ENCODE peak calls at places on chromosome 19, in seven cellular contexts. C is breast epithelium, N is gastrocnemius medialis, W is astrocyte of the spinal cord, S is Panc1, B is kidney epithelial cell, Z is foreskin fibroblast. J is an unnamed sample.

GRCh38 chr19:24140591-24140990 is 53.6 kb downstream of the ZNF254 start:
- DNase-seq in C (no peak), N (no peak), W (no peak), S (no peak), B (no peak), Z (no peak), J (no peak)

GRCh38 chr19:48190288-48191284 is 20.1 kb downstream of the ZSWIM9 start:
- DNase-seq in C (no peak), N (no peak), W (peak), S (no peak), B (peak), Z (peak), J (no peak)

GRCh38 chr19:46783670-46784069 is 4.7 kb downstream of the SLC1A5 start:
- DNase-seq in C (no peak), N (no peak), W (no peak), S (no peak), B (no peak), Z (no peak), J (no peak)

GRCh38 chr19:6223461-6224307 is 56.1 kb downstream of the MLLT1 start:
- DNase-seq in C (no peak), N (no peak), W (no peak), S (no peak), B (no peak), Z (no peak), J (peak)

GRCh38 chr19:48511800-48512503 is at the start of gene LMTK3:
- DNase-seq in C (no peak), N (no peak), W (no peak), S (no peak), B (no peak), Z (peak), J (no peak)

GRCh38 chr19:1098177-1099051 is 3.2 kb upstream of the POLR2E start:
- DNase-seq in C (no peak), N (no peak), W (no peak), S (no peak), B (no peak), Z (peak), J (no peak)

GRCh38 chr19:29172302-29172701 is 40.6 kb downstream of the UQCRFS1 start:
- DNase-seq in C (no peak), N (no peak), W (no peak), S (no peak), B (no peak), Z (no peak), J (no peak)

GRCh38 chr19:54448037-54448773 is 794 bp upstream of the LENG8 start:
- DNase-seq in C (no peak), N (peak), W (peak), S (no peak), B (no peak), Z (peak), J (peak)

GRCh38 chr19:13044160-13044853 is 49.0 kb downstream of the NFIX start:
- DNase-seq in C (no peak), N (no peak), W (peak), S (no peak), B (no peak), Z (peak), J (no peak)

GRCh38 chr19:2275588-2276428 is 6.2 kb downstream of the PEAK3 start:
- DNase-seq in C (no peak), N (no peak), W (no peak), S (no peak), B (no peak), Z (peak), J (no peak)

GRCh38 chr19:1389033-1389940 is 5.6 kb downstream of the NDUFS7 start:
- DNase-seq in C (no peak), N (no peak), W (no peak), S (no peak), B (no peak), Z (no peak), J (no peak)

GRCh38 chr19:18488403-18488723 is 33.5 kb downstream of the ELL start:
- DNase-seq in C (no peak), N (no peak), W (no peak), S (no peak), B (no peak), Z (peak), J (no peak)

GRCh38 chr19:13621413-13621812 is 115.1 kb upstream of the CACNA1A start:
- DNase-seq in C (peak), N (no peak), W (peak), S (peak), B (peak), Z (peak), J (no peak)

GRCh38 chr19:6161271-6161850 is 25.9 kb downstream of the ACSBG2 start:
- DNase-seq in C (no peak), N (no peak), W (no peak), S (no peak), B (no peak), Z (no peak), J (peak)

GRCh38 chr19:10899171-10899653 is 27.9 kb downstream of the CARM1 start:
- DNase-seq in C (peak), N (peak), W (no peak), S (no peak), B (no peak), Z (no peak), J (no peak)

GRCh38 chr19:1720237-1720636 is 33.1 kb upstream of the ONECUT3 start:
- DNase-seq in C (no peak), N (no peak), W (no peak), S (no peak), B (no peak), Z (no peak), J (no peak)

GRCh38 chr19:28553005-28553404 is 659.9 kb downstream of the UQCRFS1 start:
- DNase-seq in C (no peak), N (no peak), W (no peak), S (no peak), B (no peak), Z (no peak), J (no peak)

GRCh38 chr19:53812335-53812734 is 11.8 kb downstream of the NLRP12 start:
- DNase-seq in C (no peak), N (no peak), W (no peak), S (no peak), B (no peak), Z (no peak), J (no peak)

GRCh38 chr19:44925114-44925891 is 10.9 kb downstream of the APOC1 start:
- DNase-seq in C (no peak), N (peak), W (peak), S (no peak), B (no peak), Z (peak), J (peak)

GRCh38 chr19:8880864-8881488 is 48.8 kb downstream of the MBD3L1 start:
- DNase-seq in C (no peak), N (no peak), W (no peak), S (no peak), B (no peak), Z (no peak), J (no peak)

GRCh38 chr19:14497347-14497921 is 1.5 kb upstream of the GIPC1 start:
- DNase-seq in C (no peak), N (no peak), W (no peak), S (no peak), B (no peak), Z (peak), J (no peak)

GRCh38 chr19:45424191-45425058 is 708 bp upstream of the ERCC1 start:
- DNase-seq in C (no peak), N (peak), W (peak), S (no peak), B (peak), Z (peak), J (peak)

GRCh38 chr19:1143828-1144399 is 30.2 kb downstream of the SBNO2 start:
- DNase-seq in C (no peak), N (no peak), W (no peak), S (no peak), B (no peak), Z (no peak), J (no peak)

GRCh38 chr19:571127-571974 is 1.0 kb upstream of the BSG start:
- DNase-seq in C (peak), N (no peak), W (no peak), S (no peak), B (no peak), Z (peak), J (no peak)

GRCh38 chr19:45273532-45273877 is 22.4 kb downstream of the MARK4 start:
- DNase-seq in C (no peak), N (no peak), W (no peak), S (no peak), B (no peak), Z (no peak), J (no peak)

GRCh38 chr19:1000591-1001537 is 645 bp downstream of the GRIN3B start:
- DNase-seq in C (no peak), N (no peak), W (no peak), S (no peak), B (no peak), Z (no peak), J (no peak)

GRCh38 chr19:49580264-49581006 is at the start of gene NOSIP:
- DNase-seq in C (peak), N (peak), W (peak), S (peak), B (peak), Z (peak), J (peak)

GRCh38 chr19:55112781-55113569 is 4.5 kb downstream of the PPP1R12C start:
- DNase-seq in C (no peak), N (no peak), W (no peak), S (no peak), B (no peak), Z (no peak), J (no peak)

GRCh38 chr19:32287086-32287485 is 58.3 kb upstream of the ZNF507 start:
- DNase-seq in C (no peak), N (no peak), W (no peak), S (no peak), B (no peak), Z (no peak), J (no peak)

GRCh38 chr19:55472463-55472862 is 4.0 kb upstream of the ZNF628 start:
- DNase-seq in C (no peak), N (no peak), W (peak), S (no peak), B (peak), Z (peak), J (no peak)

GRCh38 chr19:16509141-16510061 is 13.2 kb downstream of the C19orf44 start:
- DNase-seq in C (no peak), N (no peak), W (peak), S (no peak), B (no peak), Z (peak), J (no peak)

GRCh38 chr19:18590273-18591272 is 2.0 kb downstream of the REX1BD start:
- DNase-seq in C (no peak), N (peak), W (peak), S (peak), B (peak), Z (peak), J (peak)

DNA sequence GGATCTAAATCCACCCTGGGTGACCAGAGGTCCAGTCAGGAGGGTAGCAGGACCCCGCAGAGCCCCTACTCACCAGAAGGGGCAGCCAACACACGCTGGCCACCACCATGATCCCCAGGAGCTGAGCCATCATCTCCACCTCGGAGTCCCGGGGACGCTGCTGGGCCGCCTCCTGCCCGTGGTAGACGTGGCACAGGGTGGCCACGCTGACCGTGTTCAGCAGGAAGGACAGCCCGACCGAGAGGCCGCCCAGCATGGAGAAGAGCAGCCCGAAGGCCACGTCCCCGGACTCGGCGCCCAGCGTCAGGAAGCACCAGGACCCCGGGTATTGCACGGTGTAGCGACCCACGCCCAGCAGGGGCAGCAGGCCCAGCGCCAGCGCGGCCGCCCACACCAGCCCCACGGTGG is 6.9 kb downstream of the TBXA2R start:
- DNase-seq in C (no peak), N (no peak), W (no peak), S (no peak), B (no peak), Z (no peak), J (no peak)
- TF ChIP-seq CTCF in C (no peak), N (no peak), W (peak), S (no peak), B (no peak), Z (no peak), J (no peak)

GRCh38 chr19:57406516-57407123 is 4.3 kb upstream of the ZNF17 start:
- DNase-seq in C (peak), N (no peak), W (peak), S (peak), B (no peak), Z (peak), J (peak)
- TF ChIP-seq CTCF in C (peak), N (peak), W (peak), S (peak), B (peak), Z (peak), J (peak)

GRCh38 chr19:42601811-42602443 is 7.2 kb upstream of the CEACAM8 start:
- DNase-seq in C (no peak), N (no peak), W (no peak), S (no peak), B (no peak), Z (peak), J (no peak)

DNA sequence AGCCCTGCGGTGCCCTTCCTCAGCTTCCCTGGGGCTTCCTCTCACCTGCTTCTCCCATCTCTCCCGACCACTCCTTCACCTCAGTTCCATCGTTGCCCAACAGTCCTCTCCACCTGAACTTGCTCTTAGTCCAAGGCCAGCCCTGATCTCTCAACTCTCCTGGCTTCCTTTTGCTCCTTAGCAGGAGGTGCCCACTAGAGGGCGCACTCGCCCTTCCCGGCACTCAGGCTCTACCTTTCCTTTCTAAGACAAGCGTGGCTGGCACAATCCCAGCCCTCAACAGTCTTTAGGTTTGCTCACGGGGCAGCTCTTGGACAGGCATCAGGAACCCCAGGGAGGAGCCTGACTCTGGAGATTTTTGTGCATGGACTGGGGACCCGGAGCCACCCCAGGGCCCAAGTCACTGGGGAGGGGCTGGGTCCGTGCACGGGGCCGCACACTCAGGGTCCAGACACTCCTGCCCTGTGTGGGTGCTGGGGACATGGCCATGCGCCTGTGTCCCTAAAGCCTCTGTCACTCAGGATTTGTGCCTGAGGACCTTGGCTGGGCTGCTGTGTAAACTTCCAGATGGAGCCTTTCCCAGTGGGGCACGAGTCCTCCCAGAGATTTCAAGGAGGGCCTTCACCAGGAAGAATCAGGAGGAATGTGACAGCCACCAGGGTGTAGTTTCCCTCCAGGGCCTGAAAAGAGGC is 12.1 kb upstream of the CEACAM8 start:
- DNase-seq in C (peak), N (no peak), W (peak), S (peak), B (no peak), Z (peak), J (no peak)
- TF ChIP-seq CTCF in C (peak), N (no peak), W (peak), S (peak), B (peak), Z (peak), J (peak)

GRCh38 chr19:5024282-5024681 is 55.4 kb downstream of the KDM4B start:
- DNase-seq in C (no peak), N (peak), W (no peak), S (no peak), B (no peak), Z (no peak), J (no peak)

GRCh38 chr19:5028229-5028886 is 59.4 kb downstream of the KDM4B start:
- DNase-seq in C (no peak), N (no peak), W (no peak), S (no peak), B (no peak), Z (no peak), J (no peak)

GRCh38 chr19:5030136-5030820 is 61.4 kb downstream of the KDM4B start:
- DNase-seq in C (no peak), N (no peak), W (no peak), S (no peak), B (no peak), Z (no peak), J (no peak)

GRCh38 chr19:5025027-5025426 is 56.1 kb downstream of the KDM4B start:
- DNase-seq in C (no peak), N (no peak), W (no peak), S (no peak), B (no peak), Z (no peak), J (no peak)

DNA sequence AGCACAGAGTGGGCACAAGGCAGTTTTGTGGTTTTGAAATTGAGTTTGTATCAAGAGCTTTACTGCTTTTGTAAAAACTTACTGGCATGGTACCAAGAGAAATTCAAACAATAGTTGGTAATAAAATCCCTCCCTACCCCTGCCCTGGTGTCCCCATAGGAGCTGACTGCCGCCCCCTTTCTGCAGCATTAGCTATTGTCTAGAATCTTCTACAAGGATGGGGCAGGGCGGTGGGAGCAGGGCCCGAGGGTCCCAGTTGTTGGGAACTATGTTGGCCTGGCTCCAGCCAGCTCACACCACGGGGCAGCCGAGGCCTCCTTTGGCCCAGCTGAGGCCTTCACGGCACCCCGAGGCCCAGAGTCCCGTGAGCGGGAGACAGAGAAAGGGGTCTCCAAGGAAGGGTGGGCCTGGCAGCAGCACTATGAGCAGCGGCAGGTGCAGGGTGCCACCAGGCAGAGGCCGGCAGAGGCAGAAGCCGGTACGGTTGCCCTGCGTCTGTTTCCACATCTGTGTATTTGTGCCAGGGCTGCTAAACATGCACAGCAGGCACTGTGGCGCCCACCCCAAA is 57.9 kb downstream of the KDM4B start:
- DNase-seq in C (no peak), N (no peak), W (no peak), S (no peak), B (no peak), Z (peak), J (no peak)
- TF ChIP-seq CTCF in C (no peak), N (no peak), W (peak), S (no peak), B (peak), Z (no peak), J (no peak)

GRCh38 chr19:41988947-41989346 is 5.1 kb downstream of the ATP1A3 start:
- DNase-seq in C (no peak), N (no peak), W (no peak), S (no peak), B (no peak), Z (no peak), J (no peak)

GRCh38 chr19:41990615-41991014 is 3.4 kb downstream of the ATP1A3 start:
- DNase-seq in C (no peak), N (no peak), W (no peak), S (no peak), B (no peak), Z (no peak), J (no peak)

GRCh38 chr19:41984961-41985360 is 9.1 kb downstream of the ATP1A3 start:
- DNase-seq in C (no peak), N (no peak), W (no peak), S (no peak), B (no peak), Z (no peak), J (no peak)

GRCh38 chr19:41990028-41990427 is 4.0 kb downstream of the ATP1A3 start:
- DNase-seq in C (no peak), N (no peak), W (no peak), S (no peak), B (no peak), Z (no peak), J (no peak)

DNA sequence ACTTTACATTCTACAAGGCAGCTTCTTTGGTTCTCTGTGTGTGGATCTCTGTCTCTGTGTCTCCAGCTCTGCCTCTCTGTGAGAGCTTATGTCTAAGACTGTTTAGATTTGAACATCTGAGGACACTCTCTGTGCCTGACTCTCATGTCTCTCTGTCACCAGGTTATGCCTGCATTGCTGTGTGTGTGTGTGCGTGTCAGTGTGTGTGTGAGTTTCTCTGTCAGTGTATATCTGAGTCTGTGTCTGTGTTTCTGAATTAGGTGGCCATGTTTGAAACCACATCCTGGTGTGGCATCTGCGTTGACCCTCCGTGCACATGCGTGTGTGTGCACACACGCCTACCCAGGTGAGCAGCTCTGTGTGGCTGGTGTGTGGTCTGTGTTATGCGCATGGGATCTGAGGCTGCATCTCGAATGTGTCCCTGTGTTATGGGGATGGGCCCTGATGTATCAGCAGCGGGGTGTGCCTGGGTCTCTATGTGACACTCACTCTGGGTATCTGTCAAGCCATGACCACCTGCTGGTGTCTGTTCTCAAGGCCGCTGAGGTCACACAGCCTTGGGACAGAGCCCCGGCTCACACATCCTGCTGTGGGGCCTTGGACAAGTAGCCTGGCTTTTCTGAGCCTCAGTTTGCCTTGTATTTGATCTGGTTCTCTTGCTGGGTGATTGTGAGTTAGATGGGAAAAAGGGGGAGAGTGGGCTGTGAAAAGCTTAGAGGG is 6.7 kb downstream of the ATP1A3 start:
- DNase-seq in C (no peak), N (no peak), W (no peak), S (no peak), B (no peak), Z (no peak), J (no peak)
- TF ChIP-seq CTCF in C (no peak), N (no peak), W (no peak), S (no peak), B (no peak), Z (no peak), J (no peak)

DNA sequence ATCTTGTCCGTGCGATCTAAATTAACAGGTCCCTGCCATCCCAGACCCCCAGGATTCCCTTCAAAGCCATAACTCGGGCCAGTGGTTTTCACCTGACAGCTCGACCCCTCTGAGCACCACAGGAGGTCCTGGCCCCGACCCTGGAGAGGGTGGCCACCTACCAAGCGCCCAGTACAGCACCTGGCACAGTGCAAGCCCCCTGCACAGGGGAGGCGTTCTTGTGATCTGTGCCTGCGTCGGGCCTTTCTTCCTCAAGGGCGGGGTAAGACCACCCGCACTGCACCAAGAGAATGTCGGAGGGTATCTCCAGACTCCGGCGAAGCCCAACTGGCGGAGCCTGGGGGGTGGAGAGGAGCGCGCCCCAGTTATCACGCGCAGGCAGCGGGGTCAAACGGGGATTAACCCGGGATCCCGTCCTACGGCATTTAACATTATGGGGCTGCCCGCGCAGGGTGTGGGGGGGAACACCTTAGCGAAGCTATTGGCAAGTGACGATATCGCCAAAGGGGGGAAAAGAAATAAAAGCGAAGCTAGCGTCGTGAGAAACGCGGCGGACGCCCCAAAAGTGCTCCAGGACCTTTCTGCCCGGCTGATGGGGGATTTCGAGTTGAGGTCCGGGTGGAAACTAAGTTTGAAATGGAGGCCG is 1.3 kb upstream of the HNRNPL start:
- DNase-seq in C (no peak), N (no peak), W (no peak), S (no peak), B (no peak), Z (peak), J (no peak)
- TF ChIP-seq CTCF in C (no peak), N (no peak), W (no peak), S (no peak), B (no peak), Z (no peak), J (no peak)

J was measured in CD14-positive monocyte.